ENCODE peak calls at places on chromosome 2, in four cellular contexts. Q is cardiac muscle cell, A is endothelial cell of umbilical vein, E is transverse colon. D is an unnamed sample. For H3K27me3 and H3K4me1, the result is how much of the 10 kb centered on the place peaks cover.

GRCh38 chr2:237057893-237058300 is 27.8 kb upstream of the COPS8 start:
- DNase-seq in Q (no peak), A (no peak), E (peak), D (no peak)

GRCh38 chr2:234305846-234306245 is 191.0 kb downstream of the ARL4C start:
- DNase-seq in Q (no peak), A (no peak), E (no peak), D (no peak)

GRCh38 chr2:20479835-20480234 is 33.0 kb downstream of the RHOB start:
- DNase-seq in Q (no peak), A (no peak), E (no peak), D (no peak)

GRCh38 chr2:144580521-144581153 is 60.7 kb upstream of the ZEB2 start:
- DNase-seq in Q (no peak), A (peak), E (no peak), D (no peak)

GRCh38 chr2:227517724-227518123 is 45.8 kb downstream of the AGFG1 start:
- DNase-seq in Q (no peak), A (no peak), E (no peak), D (no peak)

GRCh38 chr2:237282568-237283128 is 131.3 kb downstream of the COL6A3 start:
- DNase-seq in Q (no peak), A (no peak), E (no peak), D (no peak)

GRCh38 chr2:47771211-47771610 is 11.7 kb upstream of the MSH6 start:
- DNase-seq in Q (no peak), A (peak), E (no peak), D (no peak)

GRCh38 chr2:125855204-125855603 is 800.8 kb upstream of the GYPC start:
- DNase-seq in Q (no peak), A (no peak), E (no peak), D (no peak)

GRCh38 chr2:12004713-12005112 is 258.3 kb downstream of the LPIN1 start:
- DNase-seq in Q (no peak), A (no peak), E (no peak), D (no peak)

GRCh38 chr2:25894135-25894830 is 16.0 kb upstream of the ASXL2 start:
- DNase-seq in Q (no peak), A (peak), E (peak), D (no peak)

GRCh38 chr2:150621800-150622199 is 134.3 kb upstream of the RND3 start:
- DNase-seq in Q (no peak), A (peak), E (no peak), D (no peak)

GRCh38 chr2:218990612-218991011 is 2.6 kb downstream of the CRYBA2 start:
- DNase-seq in Q (no peak), A (no peak), E (no peak), D (no peak)
- H3K27me3 ChIP-seq in Q (half or more), A (half or more), E (half or more), D (half or more)

GRCh38 chr2:191048073-191048472 is 34.1 kb upstream of the STAT1 start:
- DNase-seq in Q (no peak), A (no peak), E (no peak), D (no peak)
- H3K4me1 ChIP-seq in Q (under half), A (under half), E (under half), D (under half)

GRCh38 chr2:60553992-60554648 is 666 bp upstream of the BCL11A start:
- DNase-seq in Q (peak), A (peak), E (peak), D (no peak)

GRCh38 chr2:60554649-60555065 is 1.2 kb upstream of the BCL11A start:
- DNase-seq in Q (peak), A (no peak), E (peak), D (no peak)

GRCh38 chr2:60552851-60553495 is 481 bp downstream of the BCL11A start:
- DNase-seq in Q (no peak), A (no peak), E (no peak), D (no peak)

GRCh38 chr2:60552096-60552850 is 1.2 kb downstream of the BCL11A start:
- DNase-seq in Q (peak), A (peak), E (no peak), D (no peak)

DNA sequence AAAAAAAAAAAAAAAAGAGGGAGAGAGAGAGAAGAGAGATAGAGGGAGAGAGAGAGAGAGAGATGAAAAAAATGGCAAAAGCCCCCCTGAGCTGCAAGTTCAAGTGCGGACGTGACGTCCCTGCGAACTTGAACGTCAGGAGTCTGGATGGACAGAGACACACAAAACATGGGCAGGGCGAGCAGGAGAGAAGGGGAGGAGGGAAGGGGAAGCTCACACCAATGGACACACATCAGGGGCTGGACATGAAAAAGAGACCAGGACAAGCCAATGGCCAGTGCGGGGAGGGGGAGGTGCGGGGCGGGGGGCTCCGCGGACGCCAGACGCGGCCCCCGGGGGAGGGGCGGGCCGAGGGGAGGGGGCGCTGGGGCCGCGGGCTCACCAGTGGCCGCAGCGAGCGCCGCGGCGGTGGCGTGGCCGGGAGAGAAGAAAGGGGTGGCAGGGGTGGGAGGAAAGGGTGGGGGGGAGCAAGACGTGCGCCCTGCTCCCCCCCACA is at the start of gene BCL11A:
- DNase-seq in Q (peak), A (peak), E (peak), D (no peak)
- H3K27me3 ChIP-seq in Q (under half), A (half or more), E (half or more), D (half or more)

GRCh38 chr2:174631009-174631981 is 33.7 kb upstream of the WIPF1 start:
- DNase-seq in Q (no peak), A (no peak), E (no peak), D (no peak)
- H3K4me1 ChIP-seq in Q (under half), A (under half), E (under half), D (half or more)

GRCh38 chr2:64957114-64957903 is 31.9 kb upstream of the SLC1A4 start:
- DNase-seq in Q (peak), A (no peak), E (no peak), D (no peak)
- H3K27me3 ChIP-seq in Q (under half), A (under half), E (under half), D (under half)

DNA sequence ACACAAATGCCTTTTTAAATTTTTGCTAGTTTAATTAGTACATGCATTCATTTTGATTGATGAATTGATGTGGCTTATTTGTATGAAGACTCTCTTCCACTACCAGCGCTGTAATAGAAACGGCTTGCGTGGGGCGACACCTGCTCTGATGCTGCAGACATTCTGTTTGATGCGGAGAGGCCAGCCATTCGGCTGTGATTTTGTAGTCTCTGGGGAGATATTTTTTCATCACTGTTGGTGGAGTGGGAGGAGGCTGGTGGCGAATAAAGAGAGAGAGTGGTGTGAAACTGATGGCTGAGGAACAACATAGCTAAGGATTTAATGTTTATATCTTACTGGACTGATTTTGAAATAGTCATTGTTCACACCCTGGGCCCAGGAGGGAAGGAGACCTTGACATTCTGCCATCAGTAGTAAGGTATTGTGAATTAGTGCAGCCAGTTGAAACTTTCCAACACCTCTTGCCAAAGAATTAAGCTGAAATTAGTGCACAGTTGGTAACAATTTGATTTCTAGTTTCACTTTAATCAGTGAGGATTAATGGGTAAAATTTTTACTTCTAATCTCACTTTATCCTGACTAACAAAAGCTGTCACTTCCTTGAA is 224.1 kb downstream of the MTX2 start:
- DNase-seq in Q (no peak), A (no peak), E (no peak), D (no peak)
- H3K4me1 ChIP-seq in Q (under half), A (under half), E (under half), D (half or more)

D was measured in esophagus muscularis mucosa.